ENCODE peak calls at places on chromosomes 2 and 18, in four cellular contexts. G is AG08395, I is iPS-NIHi11, M is MCF 10A. F is an unnamed sample.
A peak's percentile ranks its signal among the peaks of the same experiment; 100 is the strongest.

GRCh38 chr2:2735041-2735440 is 404.0 kb upstream of the MYT1L start:
- DNase-seq in G (no peak), I (no peak), M (no peak), F (no peak)

GRCh38 chr2:65277791-65278449 is 50.3 kb downstream of the ACTR2 start:
- DNase-seq in G (no peak), I (no peak), M (no peak), F (no peak)

GRCh38 chr2:15646661-15647060 is 55.0 kb downstream of the DDX1 start:
- DNase-seq in G (no peak), I (no peak), M (no peak), F (no peak)

GRCh38 chr2:119753930-119754321 is 5.8 kb upstream of the PTPN4 start:
- DNase-seq in G (no peak), I (no peak), M (no peak), F (no peak)

GRCh38 chr2:9347411-9347853 is 75.9 kb downstream of the ITGB1BP1 start:
- DNase-seq in G (peak; percentile 85), I (no peak), M (no peak), F (peak; percentile 64)

GRCh38 chr2:144924827-144925226 is 404.9 kb upstream of the ZEB2 start:
- DNase-seq in G (no peak), I (no peak), M (no peak), F (no peak)

GRCh38 chr2:30385327-30385726 is 61.7 kb upstream of the LCLAT1 start:
- DNase-seq in G (peak; percentile 58), I (peak; percentile 72), M (peak; percentile 45), F (peak; percentile 66)

GRCh38 chr2:136384541-136385303 is 266.8 kb upstream of the CXCR4 start:
- DNase-seq in G (peak; percentile 18), I (peak; percentile 50), M (peak; percentile 56), F (no peak)

GRCh38 chr18:77990131-77990530 is 740.5 kb downstream of the GALR1 start:
- DNase-seq in G (no peak), I (no peak), M (no peak), F (no peak)

GRCh38 chr2:107174126-107174525 is 288.2 kb upstream of the ST6GAL2 start:
- DNase-seq in G (no peak), I (no peak), M (no peak), F (no peak)

GRCh38 chr18:56702946-56703345 is 51.8 kb downstream of the WDR7 start:
- DNase-seq in G (peak; percentile 22), I (peak; percentile 30), M (peak; percentile 59), F (peak; percentile 57)

GRCh38 chr18:46464926-46465655 is 191.9 kb downstream of the LOXHD1 start:
- DNase-seq in G (no peak), I (no peak), M (no peak), F (no peak)

GRCh38 chr2:128260239-128261138 is 58.2 kb downstream of the HS6ST1 start:
- DNase-seq in G (peak; percentile 83), I (peak; percentile 72), M (peak; percentile 78), F (peak; percentile 93)

GRCh38 chr2:20586379-20586715 is 64.6 kb downstream of the HS1BP3 start:
- DNase-seq in G (no peak), I (no peak), M (no peak), F (no peak)

GRCh38 chr2:109171444-109172334 is 42.7 kb downstream of the SH3RF3 start:
- DNase-seq in G (peak; percentile 82), I (no peak), M (peak; percentile 93), F (peak; percentile 99)

GRCh38 chr2:188808921-188809320 is 165.3 kb upstream of the COL3A1 start:
- DNase-seq in G (peak; percentile 54), I (no peak), M (no peak), F (peak; percentile 83)

GRCh38 chr2:230908595-230909191 is 16.3 kb downstream of the GPR55 start:
- DNase-seq in G (peak; percentile 84), I (no peak), M (peak; percentile 92), F (peak; percentile 81)

GRCh38 chr2:233056961-233057605 is 3.1 kb upstream of the INPP5D start:
- DNase-seq in G (no peak), I (no peak), M (no peak), F (no peak)

GRCh38 chr2:39481611-39482010 is 44.5 kb upstream of the MAP4K3 start:
- DNase-seq in G (peak; percentile 51), I (peak; percentile 26), M (peak; percentile 44), F (no peak)

GRCh38 chr2:12948231-12948962 is 231.7 kb downstream of the TRIB2 start:
- DNase-seq in G (peak; percentile 51), I (no peak), M (no peak), F (peak; percentile 87)

GRCh38 chr2:113324684-113325160 is 46.0 kb upstream of the PAX8 start:
- DNase-seq in G (peak; percentile 82), I (peak; percentile 95), M (peak; percentile 71), F (peak; percentile 85)

GRCh38 chr2:79876430-79876829 is 363.6 kb downstream of the CTNNA2 start:
- DNase-seq in G (no peak), I (peak; percentile 54), M (peak; percentile 32), F (no peak)

GRCh38 chr2:215651412-215651811 is 215.5 kb upstream of the FN1 start:
- DNase-seq in G (no peak), I (no peak), M (no peak), F (no peak)

F was measured in foreskin fibroblast.